ENCODE peak calls at places on chromosomes 2 and 18, in nine cellular contexts. One of them, this sample, is unnamed.

GRCh38 chr2:25036221-25036559 is 5.7 kb upstream of the EFR3B start:
- DNase-seq in neuronal stem cell: no peak
- DNase-seq in CD8-positive, alpha-beta memory T cell: no peak
- DNase-seq in T-helper 17 cell: no peak
- DNase-seq in body of pancreas: no peak
- DNase-seq in CD4-positive, alpha-beta memory T cell: no peak
- DNase-seq in GM23248: no peak
- DNase-seq in IMR-90: no peak
- DNase-seq in tibial artery: no peak
- DNase-seq in this sample: no peak

GRCh38 chr2:20994130-20994529 is 49.7 kb downstream of the APOB start:
- DNase-seq in neuronal stem cell: no peak
- DNase-seq in CD8-positive, alpha-beta memory T cell: no peak
- DNase-seq in T-helper 17 cell: no peak
- DNase-seq in body of pancreas: no peak
- DNase-seq in CD4-positive, alpha-beta memory T cell: no peak
- DNase-seq in GM23248: no peak
- DNase-seq in IMR-90: no peak
- DNase-seq in tibial artery: no peak
- DNase-seq in this sample: no peak

GRCh38 chr2:221816566-221816965 is 244.5 kb upstream of the EPHA4 start:
- DNase-seq in neuronal stem cell: no peak
- DNase-seq in CD8-positive, alpha-beta memory T cell: no peak
- DNase-seq in T-helper 17 cell: no peak
- DNase-seq in body of pancreas: no peak
- DNase-seq in CD4-positive, alpha-beta memory T cell: no peak
- DNase-seq in GM23248: no peak
- DNase-seq in IMR-90: no peak
- DNase-seq in tibial artery: no peak
- DNase-seq in this sample: no peak

GRCh38 chr2:190571666-190572065 is 37.1 kb upstream of the NEMP2 start:
- DNase-seq in neuronal stem cell: no peak
- DNase-seq in CD8-positive, alpha-beta memory T cell: no peak
- DNase-seq in T-helper 17 cell: no peak
- DNase-seq in body of pancreas: no peak
- DNase-seq in CD4-positive, alpha-beta memory T cell: no peak
- DNase-seq in GM23248: no peak
- DNase-seq in IMR-90: no peak
- DNase-seq in tibial artery: no peak
- DNase-seq in this sample: no peak

GRCh38 chr2:140643761-140644187 is 1487.0 kb downstream of the LRP1B start:
- DNase-seq in neuronal stem cell: no peak
- DNase-seq in CD8-positive, alpha-beta memory T cell: no peak
- DNase-seq in T-helper 17 cell: no peak
- DNase-seq in body of pancreas: no peak
- DNase-seq in CD4-positive, alpha-beta memory T cell: no peak
- DNase-seq in GM23248: peak; percentile 51
- DNase-seq in IMR-90: peak; percentile 53
- DNase-seq in tibial artery: no peak
- DNase-seq in this sample: no peak

GRCh38 chr2:164697688-164698290 is 76.5 kb upstream of the GRB14 start:
- DNase-seq in neuronal stem cell: no peak
- DNase-seq in CD8-positive, alpha-beta memory T cell: no peak
- DNase-seq in T-helper 17 cell: no peak
- DNase-seq in body of pancreas: no peak
- DNase-seq in CD4-positive, alpha-beta memory T cell: no peak
- DNase-seq in GM23248: peak; percentile 31
- DNase-seq in IMR-90: no peak
- DNase-seq in tibial artery: no peak
- DNase-seq in this sample: no peak

GRCh38 chr2:20378891-20379519 is 28.4 kb upstream of the PUM2 start:
- DNase-seq in neuronal stem cell: peak; percentile 45
- DNase-seq in CD8-positive, alpha-beta memory T cell: no peak
- DNase-seq in T-helper 17 cell: no peak
- DNase-seq in body of pancreas: peak; percentile 73
- DNase-seq in CD4-positive, alpha-beta memory T cell: no peak
- DNase-seq in GM23248: peak; percentile 94
- DNase-seq in IMR-90: peak; percentile 86
- DNase-seq in tibial artery: peak; percentile 84
- DNase-seq in this sample: no peak

GRCh38 chr2:45922577-45922988 is 271.1 kb downstream of the PRKCE start:
- DNase-seq in neuronal stem cell: no peak
- DNase-seq in CD8-positive, alpha-beta memory T cell: no peak
- DNase-seq in T-helper 17 cell: no peak
- DNase-seq in body of pancreas: peak; percentile 51
- DNase-seq in CD4-positive, alpha-beta memory T cell: no peak
- DNase-seq in GM23248: no peak
- DNase-seq in IMR-90: peak; percentile 79
- DNase-seq in tibial artery: no peak
- DNase-seq in this sample: no peak

GRCh38 chr2:236601306-236602202 is 31.9 kb downstream of the ACKR3 start:
- DNase-seq in neuronal stem cell: no peak
- DNase-seq in CD8-positive, alpha-beta memory T cell: no peak
- DNase-seq in T-helper 17 cell: no peak
- DNase-seq in body of pancreas: no peak
- DNase-seq in CD4-positive, alpha-beta memory T cell: no peak
- DNase-seq in GM23248: no peak
- DNase-seq in IMR-90: no peak
- DNase-seq in tibial artery: no peak
- DNase-seq in this sample: no peak

GRCh38 chr2:46445561-46445960 is 33.8 kb upstream of the TMEM247 start:
- DNase-seq in neuronal stem cell: no peak
- DNase-seq in CD8-positive, alpha-beta memory T cell: no peak
- DNase-seq in T-helper 17 cell: no peak
- DNase-seq in body of pancreas: no peak
- DNase-seq in CD4-positive, alpha-beta memory T cell: no peak
- DNase-seq in GM23248: no peak
- DNase-seq in IMR-90: no peak
- DNase-seq in tibial artery: no peak
- DNase-seq in this sample: no peak

GRCh38 chr2:197356136-197356535 is 45.6 kb upstream of the ANKRD44 start:
- DNase-seq in neuronal stem cell: no peak
- DNase-seq in CD8-positive, alpha-beta memory T cell: peak; percentile 13
- DNase-seq in T-helper 17 cell: no peak
- DNase-seq in body of pancreas: no peak
- DNase-seq in CD4-positive, alpha-beta memory T cell: no peak
- DNase-seq in GM23248: peak; percentile 37
- DNase-seq in IMR-90: no peak
- DNase-seq in tibial artery: no peak
- DNase-seq in this sample: peak; percentile 46

GRCh38 chr2:212530991-212531390 is 7.6 kb downstream of the ERBB4 start:
- DNase-seq in neuronal stem cell: no peak
- DNase-seq in CD8-positive, alpha-beta memory T cell: no peak
- DNase-seq in T-helper 17 cell: no peak
- DNase-seq in body of pancreas: no peak
- DNase-seq in CD4-positive, alpha-beta memory T cell: no peak
- DNase-seq in GM23248: no peak
- DNase-seq in IMR-90: no peak
- DNase-seq in tibial artery: no peak
- DNase-seq in this sample: no peak

GRCh38 chr2:73842739-73843019 is 13.9 kb downstream of the STAMBP start:
- DNase-seq in neuronal stem cell: no peak
- DNase-seq in CD8-positive, alpha-beta memory T cell: no peak
- DNase-seq in T-helper 17 cell: no peak
- DNase-seq in body of pancreas: no peak
- DNase-seq in CD4-positive, alpha-beta memory T cell: no peak
- DNase-seq in GM23248: no peak
- DNase-seq in IMR-90: peak; percentile 52
- DNase-seq in tibial artery: no peak
- DNase-seq in this sample: no peak

GRCh38 chr2:10269711-10270610 is 32.7 kb upstream of the HPCAL1 start:
- DNase-seq in neuronal stem cell: no peak
- DNase-seq in CD8-positive, alpha-beta memory T cell: no peak
- DNase-seq in T-helper 17 cell: no peak
- DNase-seq in body of pancreas: peak; percentile 20
- DNase-seq in CD4-positive, alpha-beta memory T cell: no peak
- DNase-seq in GM23248: no peak
- DNase-seq in IMR-90: no peak
- DNase-seq in tibial artery: no peak
- DNase-seq in this sample: no peak

GRCh38 chr18:73688851-73689659 is 458.6 kb downstream of the FBXO15 start:
- DNase-seq in neuronal stem cell: peak; percentile 12
- DNase-seq in CD8-positive, alpha-beta memory T cell: no peak
- DNase-seq in T-helper 17 cell: no peak
- DNase-seq in body of pancreas: no peak
- DNase-seq in CD4-positive, alpha-beta memory T cell: no peak
- DNase-seq in GM23248: peak; percentile 89
- DNase-seq in IMR-90: peak; percentile 98
- DNase-seq in tibial artery: no peak
- DNase-seq in this sample: no peak

GRCh38 chr2:64785245-64785644 is 131.5 kb upstream of the SERTAD2 start:
- DNase-seq in neuronal stem cell: no peak
- DNase-seq in CD8-positive, alpha-beta memory T cell: no peak
- DNase-seq in T-helper 17 cell: no peak
- DNase-seq in body of pancreas: no peak
- DNase-seq in CD4-positive, alpha-beta memory T cell: no peak
- DNase-seq in GM23248: no peak
- DNase-seq in IMR-90: no peak
- DNase-seq in tibial artery: no peak
- DNase-seq in this sample: no peak

GRCh38 chr18:75456277-75456676 is 28.8 kb upstream of the SMIM21 start:
- DNase-seq in neuronal stem cell: no peak
- DNase-seq in CD8-positive, alpha-beta memory T cell: no peak
- DNase-seq in T-helper 17 cell: no peak
- DNase-seq in body of pancreas: no peak
- DNase-seq in CD4-positive, alpha-beta memory T cell: no peak
- DNase-seq in GM23248: no peak
- DNase-seq in IMR-90: no peak
- DNase-seq in tibial artery: no peak
- DNase-seq in this sample: no peak

GRCh38 chr2:186629245-186629996 is 39.6 kb downstream of the ITGAV start:
- DNase-seq in neuronal stem cell: no peak
- DNase-seq in CD8-positive, alpha-beta memory T cell: no peak
- DNase-seq in T-helper 17 cell: no peak
- DNase-seq in body of pancreas: no peak
- DNase-seq in CD4-positive, alpha-beta memory T cell: no peak
- DNase-seq in GM23248: no peak
- DNase-seq in IMR-90: peak; percentile 7
- DNase-seq in tibial artery: no peak
- DNase-seq in this sample: no peak

GRCh38 chr2:115119086-115119485 is 676.6 kb downstream of the DPP10 start:
- DNase-seq in neuronal stem cell: no peak
- DNase-seq in CD8-positive, alpha-beta memory T cell: no peak
- DNase-seq in T-helper 17 cell: no peak
- DNase-seq in body of pancreas: no peak
- DNase-seq in CD4-positive, alpha-beta memory T cell: peak; percentile 22
- DNase-seq in GM23248: no peak
- DNase-seq in IMR-90: no peak
- DNase-seq in tibial artery: no peak
- DNase-seq in this sample: no peak

GRCh38 chr2:115118306-115118705 is 675.9 kb downstream of the DPP10 start:
- DNase-seq in neuronal stem cell: no peak
- DNase-seq in CD8-positive, alpha-beta memory T cell: no peak
- DNase-seq in T-helper 17 cell: no peak
- DNase-seq in body of pancreas: no peak
- DNase-seq in CD4-positive, alpha-beta memory T cell: no peak
- DNase-seq in GM23248: no peak
- DNase-seq in IMR-90: no peak
- DNase-seq in tibial artery: no peak
- DNase-seq in this sample: no peak

GRCh38 chr2:115115135-115115534 is 672.7 kb downstream of the DPP10 start:
- DNase-seq in neuronal stem cell: no peak
- DNase-seq in CD8-positive, alpha-beta memory T cell: no peak
- DNase-seq in T-helper 17 cell: no peak
- DNase-seq in body of pancreas: no peak
- DNase-seq in CD4-positive, alpha-beta memory T cell: no peak
- DNase-seq in GM23248: no peak
- DNase-seq in IMR-90: no peak
- DNase-seq in tibial artery: no peak
- DNase-seq in this sample: no peak
- H3K9me3 ChIP-seq in neuronal stem cell: no peaks in the 10 kb centered on the region
- H3K9me3 ChIP-seq in CD8-positive, alpha-beta memory T cell: no peaks in the 10 kb centered on the region
- H3K9me3 ChIP-seq in T-helper 17 cell: no peaks in the 10 kb centered on the region
- H3K9me3 ChIP-seq in body of pancreas: no peaks in the 10 kb centered on the region
- H3K9me3 ChIP-seq in CD4-positive, alpha-beta memory T cell: no peaks in the 10 kb centered on the region
- H3K9me3 ChIP-seq in GM23248: no peaks in the 10 kb centered on the region
- H3K9me3 ChIP-seq in IMR-90: peaks cover 3% of the 10 kb centered on the region
- H3K9me3 ChIP-seq in tibial artery: no peaks in the 10 kb centered on the region
- H3K9me3 ChIP-seq in this sample: no peaks in the 10 kb centered on the region

DNA sequence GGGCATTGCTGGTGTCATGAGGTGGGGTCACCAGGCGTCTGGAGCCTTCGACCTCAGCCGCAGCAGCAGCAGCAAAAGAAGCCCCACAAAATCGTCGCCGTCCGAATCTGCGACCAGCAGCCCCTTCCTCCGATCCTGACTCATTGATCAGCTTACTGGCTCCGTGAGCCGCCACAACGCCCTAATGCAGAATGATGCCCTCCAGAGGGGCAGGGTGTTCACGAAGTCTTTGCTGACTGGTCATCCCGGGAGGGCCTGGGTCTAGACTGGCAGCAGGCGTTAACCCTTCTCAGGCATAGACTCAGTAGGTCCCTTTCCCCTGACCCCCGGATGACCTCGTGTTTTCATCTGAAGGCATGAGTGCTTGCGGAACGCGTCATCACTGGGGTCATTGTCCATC is 83.5 kb upstream of the SALL3 start:
- DNase-seq in neuronal stem cell: no peak
- DNase-seq in CD8-positive, alpha-beta memory T cell: no peak
- DNase-seq in T-helper 17 cell: no peak
- DNase-seq in body of pancreas: no peak
- DNase-seq in CD4-positive, alpha-beta memory T cell: no peak
- DNase-seq in GM23248: no peak
- DNase-seq in IMR-90: no peak
- DNase-seq in tibial artery: no peak
- DNase-seq in this sample: no peak
- H3K9me3 ChIP-seq in neuronal stem cell: peaks cover 6% of the 10 kb centered on the region
- H3K9me3 ChIP-seq in CD8-positive, alpha-beta memory T cell: no peaks in the 10 kb centered on the region
- H3K9me3 ChIP-seq in T-helper 17 cell: no peaks in the 10 kb centered on the region
- H3K9me3 ChIP-seq in body of pancreas: no peaks in the 10 kb centered on the region
- H3K9me3 ChIP-seq in CD4-positive, alpha-beta memory T cell: no peaks in the 10 kb centered on the region
- H3K9me3 ChIP-seq in GM23248: no peaks in the 10 kb centered on the region
- H3K9me3 ChIP-seq in IMR-90: peaks cover 63% of the 10 kb centered on the region
- H3K9me3 ChIP-seq in tibial artery: no peaks in the 10 kb centered on the region
- H3K9me3 ChIP-seq in this sample: no peaks in the 10 kb centered on the region

DNA sequence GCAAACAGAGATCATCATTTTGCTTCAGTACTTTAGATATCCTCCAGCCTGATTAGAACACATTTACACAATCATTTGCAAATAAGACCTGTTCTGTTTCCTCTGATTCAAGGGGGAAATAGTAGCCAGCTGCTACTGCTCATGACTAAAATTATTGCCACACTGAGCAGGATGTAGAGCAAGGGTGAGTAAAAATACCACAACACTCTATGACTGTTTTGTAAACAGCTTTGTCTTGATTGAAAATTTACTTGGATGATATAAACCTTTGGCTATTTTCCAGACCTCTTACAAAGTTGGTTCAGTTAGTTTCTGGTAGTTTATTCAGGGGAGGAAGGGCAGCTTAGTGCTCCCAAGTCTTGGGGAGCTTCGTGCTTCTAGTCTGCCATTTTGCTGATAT is 286.4 kb upstream of the CNTNAP5 start:
- DNase-seq in neuronal stem cell: no peak
- DNase-seq in CD8-positive, alpha-beta memory T cell: no peak
- DNase-seq in T-helper 17 cell: no peak
- DNase-seq in body of pancreas: no peak
- DNase-seq in CD4-positive, alpha-beta memory T cell: no peak
- DNase-seq in GM23248: no peak
- DNase-seq in IMR-90: no peak
- DNase-seq in tibial artery: no peak
- DNase-seq in this sample: no peak
- H3K9me3 ChIP-seq in neuronal stem cell: no peaks in the 10 kb centered on the region
- H3K9me3 ChIP-seq in CD8-positive, alpha-beta memory T cell: no peaks in the 10 kb centered on the region
- H3K9me3 ChIP-seq in T-helper 17 cell: peaks cover 6% of the 10 kb centered on the region
- H3K9me3 ChIP-seq in body of pancreas: no peaks in the 10 kb centered on the region
- H3K9me3 ChIP-seq in CD4-positive, alpha-beta memory T cell: no peaks in the 10 kb centered on the region
- H3K9me3 ChIP-seq in GM23248: peaks cover 5% of the 10 kb centered on the region
- H3K9me3 ChIP-seq in IMR-90: peaks cover 3% of the 10 kb centered on the region
- H3K9me3 ChIP-seq in tibial artery: no peaks in the 10 kb centered on the region
- H3K9me3 ChIP-seq in this sample: peaks cover 6% of the 10 kb centered on the region

GRCh38 chr18:79725486-79725885 is 45.9 kb downstream of the CTDP1 start:
- DNase-seq in neuronal stem cell: no peak
- DNase-seq in CD8-positive, alpha-beta memory T cell: no peak
- DNase-seq in T-helper 17 cell: no peak
- DNase-seq in body of pancreas: no peak
- DNase-seq in CD4-positive, alpha-beta memory T cell: no peak
- DNase-seq in GM23248: no peak
- DNase-seq in IMR-90: no peak
- DNase-seq in tibial artery: no peak
- DNase-seq in this sample: no peak
- H3K9me3 ChIP-seq in neuronal stem cell: peaks cover 17% of the 10 kb centered on the region
- H3K9me3 ChIP-seq in CD8-positive, alpha-beta memory T cell: no peaks in the 10 kb centered on the region
- H3K9me3 ChIP-seq in T-helper 17 cell: peaks cover 2% of the 10 kb centered on the region
- H3K9me3 ChIP-seq in body of pancreas: no peaks in the 10 kb centered on the region
- H3K9me3 ChIP-seq in CD4-positive, alpha-beta memory T cell: no peaks in the 10 kb centered on the region
- H3K9me3 ChIP-seq in GM23248: no peaks in the 10 kb centered on the region
- H3K9me3 ChIP-seq in IMR-90: peaks cover 15% of the 10 kb centered on the region
- H3K9me3 ChIP-seq in tibial artery: no peaks in the 10 kb centered on the region
- H3K9me3 ChIP-seq in this sample: peaks cover 5% of the 10 kb centered on the region

This sample was measured in CD4-positive, CD25-positive, alpha-beta regulatory T cell.